ENCODE peak calls at places on chromosomes 13 and 19, in eight cellular contexts. One of them, this sample, is unnamed.

GRCh38 chr13:112105884-112106283 is 38.9 kb downstream of the SOX1 start:
- DNase-seq in upper lobe of left lung: peak; percentile 77
- DNase-seq in heart left ventricle: no peak
- DNase-seq in adrenal gland: no peak
- DNase-seq in stomach: no peak
- DNase-seq in IMR-90: no peak
- DNase-seq in A549: no peak
- DNase-seq in Peyer's patch: no peak
- DNase-seq in this sample: no peak

GRCh38 chr13:75129331-75129730 is 352.6 kb downstream of the TBC1D4 start:
- DNase-seq in upper lobe of left lung: no peak
- DNase-seq in heart left ventricle: no peak
- DNase-seq in adrenal gland: no peak
- DNase-seq in stomach: no peak
- DNase-seq in IMR-90: no peak
- DNase-seq in A549: no peak
- DNase-seq in Peyer's patch: no peak
- DNase-seq in this sample: no peak

GRCh38 chr13:74305876-74306275 is 171.7 kb upstream of the KLF12 start:
- DNase-seq in upper lobe of left lung: no peak
- DNase-seq in heart left ventricle: no peak
- DNase-seq in adrenal gland: no peak
- DNase-seq in stomach: no peak
- DNase-seq in IMR-90: no peak
- DNase-seq in A549: no peak
- DNase-seq in Peyer's patch: no peak
- DNase-seq in this sample: no peak

GRCh38 chr19:4090351-4091220 is 23.9 kb upstream of the ZBTB7A start:
- DNase-seq in upper lobe of left lung: peak; percentile 87
- DNase-seq in heart left ventricle: no peak
- DNase-seq in adrenal gland: no peak
- DNase-seq in stomach: no peak
- DNase-seq in IMR-90: no peak
- DNase-seq in A549: no peak
- DNase-seq in Peyer's patch: no peak
- DNase-seq in this sample: no peak

GRCh38 chr19:48999481-49000325 is 6.0 kb downstream of the RUVBL2 start:
- DNase-seq in upper lobe of left lung: no peak
- DNase-seq in heart left ventricle: peak; percentile 78
- DNase-seq in adrenal gland: no peak
- DNase-seq in stomach: peak; percentile 65
- DNase-seq in IMR-90: peak; percentile 67
- DNase-seq in A549: peak; percentile 85
- DNase-seq in Peyer's patch: peak; percentile 79
- DNase-seq in this sample: no peak

GRCh38 chr13:34864650-34865049 is 77.4 kb upstream of the NBEA start:
- DNase-seq in upper lobe of left lung: no peak
- DNase-seq in heart left ventricle: no peak
- DNase-seq in adrenal gland: no peak
- DNase-seq in stomach: no peak
- DNase-seq in IMR-90: no peak
- DNase-seq in A549: no peak
- DNase-seq in Peyer's patch: no peak
- DNase-seq in this sample: peak; percentile 21

GRCh38 chr19:42412223-42412622 is 15.0 kb downstream of the LIPE start:
- DNase-seq in upper lobe of left lung: no peak
- DNase-seq in heart left ventricle: peak; percentile 56
- DNase-seq in adrenal gland: no peak
- DNase-seq in stomach: no peak
- DNase-seq in IMR-90: no peak
- DNase-seq in A549: no peak
- DNase-seq in Peyer's patch: peak; percentile 73
- DNase-seq in this sample: no peak

GRCh38 chr19:8510589-8511115 is 3.3 kb downstream of the ZNF414 start:
- DNase-seq in upper lobe of left lung: peak; percentile 83
- DNase-seq in heart left ventricle: no peak
- DNase-seq in adrenal gland: no peak
- DNase-seq in stomach: no peak
- DNase-seq in IMR-90: no peak
- DNase-seq in A549: no peak
- DNase-seq in Peyer's patch: no peak
- DNase-seq in this sample: no peak

GRCh38 chr13:27556109-27556508 is 64.2 kb downstream of the LNX2 start:
- DNase-seq in upper lobe of left lung: no peak
- DNase-seq in heart left ventricle: no peak
- DNase-seq in adrenal gland: no peak
- DNase-seq in stomach: no peak
- DNase-seq in IMR-90: peak; percentile 78
- DNase-seq in A549: peak; percentile 5
- DNase-seq in Peyer's patch: no peak
- DNase-seq in this sample: no peak

GRCh38 chr19:55257461-55258411 is 1.1 kb downstream of the PPP6R1 start:
- DNase-seq in upper lobe of left lung: no peak
- DNase-seq in heart left ventricle: no peak
- DNase-seq in adrenal gland: peak; percentile 45
- DNase-seq in stomach: no peak
- DNase-seq in IMR-90: peak; percentile 32
- DNase-seq in A549: no peak
- DNase-seq in Peyer's patch: peak; percentile 68
- DNase-seq in this sample: peak; percentile 25

GRCh38 chr13:112714772-112715569 is 25.1 kb downstream of the ATP11A start:
- DNase-seq in upper lobe of left lung: no peak
- DNase-seq in heart left ventricle: no peak
- DNase-seq in adrenal gland: no peak
- DNase-seq in stomach: peak; percentile 7
- DNase-seq in IMR-90: no peak
- DNase-seq in A549: no peak
- DNase-seq in Peyer's patch: peak; percentile 29
- DNase-seq in this sample: peak; percentile 22

GRCh38 chr13:106383791-106384190 is 151.7 kb downstream of the EFNB2 start:
- DNase-seq in upper lobe of left lung: no peak
- DNase-seq in heart left ventricle: no peak
- DNase-seq in adrenal gland: no peak
- DNase-seq in stomach: no peak
- DNase-seq in IMR-90: no peak
- DNase-seq in A549: no peak
- DNase-seq in Peyer's patch: no peak
- DNase-seq in this sample: no peak

GRCh38 chr13:60062502-60062901 is 101.2 kb downstream of the DIAPH3 start:
- DNase-seq in upper lobe of left lung: no peak
- DNase-seq in heart left ventricle: no peak
- DNase-seq in adrenal gland: no peak
- DNase-seq in stomach: no peak
- DNase-seq in IMR-90: peak; percentile 51
- DNase-seq in A549: no peak
- DNase-seq in Peyer's patch: no peak
- DNase-seq in this sample: no peak

GRCh38 chr13:45178349-45179142 is 22.3 kb downstream of the KCTD4 start:
- DNase-seq in upper lobe of left lung: no peak
- DNase-seq in heart left ventricle: no peak
- DNase-seq in adrenal gland: no peak
- DNase-seq in stomach: no peak
- DNase-seq in IMR-90: peak; percentile 93
- DNase-seq in A549: peak; percentile 24
- DNase-seq in Peyer's patch: no peak
- DNase-seq in this sample: no peak

GRCh38 chr19:41914906-41915247 is 13.4 kb downstream of the ERFL start:
- DNase-seq in upper lobe of left lung: no peak
- DNase-seq in heart left ventricle: no peak
- DNase-seq in adrenal gland: no peak
- DNase-seq in stomach: no peak
- DNase-seq in IMR-90: no peak
- DNase-seq in A549: no peak
- DNase-seq in Peyer's patch: no peak
- DNase-seq in this sample: no peak

GRCh38 chr19:5929179-5929578 is 15.1 kb downstream of the CAPS start:
- DNase-seq in upper lobe of left lung: no peak
- DNase-seq in heart left ventricle: no peak
- DNase-seq in adrenal gland: no peak
- DNase-seq in stomach: no peak
- DNase-seq in IMR-90: no peak
- DNase-seq in A549: no peak
- DNase-seq in Peyer's patch: no peak
- DNase-seq in this sample: no peak

GRCh38 chr13:32256243-32256642 is 58.9 kb downstream of the ZAR1L start:
- DNase-seq in upper lobe of left lung: no peak
- DNase-seq in heart left ventricle: no peak
- DNase-seq in adrenal gland: no peak
- DNase-seq in stomach: no peak
- DNase-seq in IMR-90: no peak
- DNase-seq in A549: no peak
- DNase-seq in Peyer's patch: no peak
- DNase-seq in this sample: no peak

GRCh38 chr13:32254916-32255743 is 60.0 kb downstream of the ZAR1L start:
- DNase-seq in upper lobe of left lung: no peak
- DNase-seq in heart left ventricle: no peak
- DNase-seq in adrenal gland: no peak
- DNase-seq in stomach: no peak
- DNase-seq in IMR-90: no peak
- DNase-seq in A549: no peak
- DNase-seq in Peyer's patch: no peak
- DNase-seq in this sample: no peak

GRCh38 chr13:32253911-32254399 is 61.2 kb downstream of the ZAR1L start:
- DNase-seq in upper lobe of left lung: no peak
- DNase-seq in heart left ventricle: no peak
- DNase-seq in adrenal gland: no peak
- DNase-seq in stomach: peak; percentile 52
- DNase-seq in IMR-90: no peak
- DNase-seq in A549: no peak
- DNase-seq in Peyer's patch: no peak
- DNase-seq in this sample: no peak

GRCh38 chr13:32254416-32254815 is 60.7 kb downstream of the ZAR1L start:
- DNase-seq in upper lobe of left lung: no peak
- DNase-seq in heart left ventricle: no peak
- DNase-seq in adrenal gland: no peak
- DNase-seq in stomach: no peak
- DNase-seq in IMR-90: no peak
- DNase-seq in A549: no peak
- DNase-seq in Peyer's patch: no peak
- DNase-seq in this sample: no peak

GRCh38 chr13:32255744-32256120 is 59.4 kb downstream of the ZAR1L start:
- DNase-seq in upper lobe of left lung: no peak
- DNase-seq in heart left ventricle: no peak
- DNase-seq in adrenal gland: no peak
- DNase-seq in stomach: no peak
- DNase-seq in IMR-90: peak; percentile 76
- DNase-seq in A549: no peak
- DNase-seq in Peyer's patch: no peak
- DNase-seq in this sample: no peak
- H3K27ac ChIP-seq in upper lobe of left lung: peak overlapping the region; percentile 79
- H3K27ac ChIP-seq in heart left ventricle: peak overlapping the region; percentile 82
- H3K27ac ChIP-seq in adrenal gland: no peak overlapping the region
- H3K27ac ChIP-seq in stomach: peak overlapping the region; percentile 84
- H3K27ac ChIP-seq in IMR-90: no peak overlapping the region
- H3K27ac ChIP-seq in A549: no peak overlapping the region
- H3K27ac ChIP-seq in Peyer's patch: peak overlapping the region; percentile 64
- H3K27ac ChIP-seq in this sample: peak overlapping the region; percentile 62

DNA sequence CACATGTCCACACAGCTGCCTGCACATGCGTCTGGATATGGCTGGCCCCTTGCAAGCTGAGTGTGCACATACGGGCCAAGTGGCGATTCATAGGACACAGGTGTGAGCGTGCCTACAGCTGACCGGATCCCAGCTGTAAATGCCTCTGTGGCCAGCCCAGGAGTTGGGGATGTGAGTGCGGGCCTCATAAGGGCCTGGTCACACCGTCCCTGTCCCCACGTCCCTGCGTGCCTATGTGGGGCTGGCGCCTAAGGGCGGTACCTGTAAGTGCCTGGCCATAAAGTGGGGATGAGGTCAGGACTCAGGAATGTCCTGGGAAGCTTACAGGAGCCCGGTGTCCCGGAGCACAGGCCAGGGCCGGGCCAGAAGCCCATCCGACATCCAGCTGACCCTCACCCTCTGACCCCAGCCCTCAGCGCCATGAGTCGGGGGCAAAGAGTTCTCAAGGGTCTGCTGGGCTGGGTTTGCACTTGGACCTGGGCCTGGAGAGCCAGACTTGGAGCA is 1.3 kb upstream of the ARHGAP45 start:
- DNase-seq in upper lobe of left lung: peak; percentile 79
- DNase-seq in heart left ventricle: no peak
- DNase-seq in adrenal gland: peak; percentile 20
- DNase-seq in stomach: no peak
- DNase-seq in IMR-90: no peak
- DNase-seq in A549: no peak
- DNase-seq in Peyer's patch: peak; percentile 83
- DNase-seq in this sample: no peak
- TF ChIP-seq POLR2A in upper lobe of left lung: no peak
- TF ChIP-seq POLR2A in heart left ventricle: no peak
- TF ChIP-seq POLR2A in adrenal gland: no peak
- TF ChIP-seq POLR2A in stomach: no peak
- TF ChIP-seq POLR2A in IMR-90: no peak
- TF ChIP-seq POLR2A in A549: no peak
- TF ChIP-seq POLR2A in Peyer's patch: peak; percentile 46
- TF ChIP-seq POLR2A in this sample: no peak

DNA sequence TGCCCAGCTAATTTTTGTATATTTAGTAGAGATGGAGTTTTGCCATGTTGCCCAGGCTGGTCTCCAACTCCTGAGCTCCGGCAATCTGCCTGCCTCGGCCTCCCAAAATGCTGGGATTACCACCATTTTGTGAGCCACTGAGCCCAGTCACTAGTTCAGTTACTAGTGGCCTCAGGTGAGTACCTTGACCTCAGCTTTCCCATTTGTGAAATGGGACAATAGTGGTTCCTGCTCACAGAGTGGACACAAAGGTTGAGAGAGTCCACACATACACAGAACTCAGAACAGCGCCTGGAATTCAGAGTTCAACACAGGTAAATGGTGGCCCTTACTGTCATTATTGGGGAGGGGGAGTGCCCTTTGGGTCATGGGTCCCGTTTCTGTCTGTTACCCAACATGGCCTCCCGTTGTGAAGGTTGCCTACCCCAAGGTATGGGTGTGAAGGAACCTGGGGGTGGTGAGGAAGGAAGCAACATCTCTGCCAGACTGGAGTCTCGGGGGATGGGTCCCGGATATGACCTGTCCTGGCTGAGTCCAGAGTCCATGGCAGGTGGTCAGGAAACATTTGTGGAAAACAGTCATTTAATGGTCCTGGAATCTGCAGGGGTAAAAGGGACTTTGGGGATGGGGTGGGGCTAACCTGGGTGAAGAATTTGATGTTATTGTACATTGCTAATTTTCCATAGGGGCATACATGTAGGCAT is 11.7 kb upstream of the IRGC start:
- DNase-seq in upper lobe of left lung: no peak
- DNase-seq in heart left ventricle: no peak
- DNase-seq in adrenal gland: no peak
- DNase-seq in stomach: no peak
- DNase-seq in IMR-90: no peak
- DNase-seq in A549: peak; percentile 66
- DNase-seq in Peyer's patch: no peak
- DNase-seq in this sample: no peak
- H3K4me1 ChIP-seq in upper lobe of left lung: peaks cover 6% of the 10 kb centered on the region
- H3K4me1 ChIP-seq in heart left ventricle: no peaks in the 10 kb centered on the region
- H3K4me1 ChIP-seq in adrenal gland: peaks cover 7% of the 10 kb centered on the region
- H3K4me1 ChIP-seq in stomach: peaks cover 12% of the 10 kb centered on the region
- H3K4me1 ChIP-seq in IMR-90: peaks cover 11% of the 10 kb centered on the region
- H3K4me1 ChIP-seq in A549: peaks cover 49% of the 10 kb centered on the region
- H3K4me1 ChIP-seq in Peyer's patch: peaks cover 8% of the 10 kb centered on the region
- H3K4me1 ChIP-seq in this sample: no peaks in the 10 kb centered on the region

DNA sequence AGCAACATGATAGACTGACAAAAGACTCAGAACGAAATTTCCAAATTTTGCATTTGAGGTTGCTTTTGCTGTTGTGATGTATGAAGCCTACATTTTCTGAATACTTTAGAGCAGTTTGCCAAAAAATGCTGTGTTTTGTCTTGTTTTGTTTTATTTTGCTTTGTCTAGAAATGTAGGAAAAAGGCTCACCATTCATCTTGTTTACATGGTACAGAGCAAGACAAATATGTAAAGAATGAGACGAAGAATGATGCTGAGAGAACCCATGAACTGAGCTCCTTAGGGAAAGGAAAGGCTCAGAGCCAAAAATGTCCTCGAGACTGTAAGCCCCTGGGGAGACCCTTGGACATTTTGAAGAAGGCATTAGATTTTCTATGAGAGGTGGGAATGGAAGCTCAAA is 6.8 kb upstream of the SPART start:
- DNase-seq in upper lobe of left lung: no peak
- DNase-seq in heart left ventricle: no peak
- DNase-seq in adrenal gland: no peak
- DNase-seq in stomach: no peak
- DNase-seq in IMR-90: no peak
- DNase-seq in A549: no peak
- DNase-seq in Peyer's patch: no peak
- DNase-seq in this sample: no peak
- H3K27ac ChIP-seq in upper lobe of left lung: no peak overlapping the region
- H3K27ac ChIP-seq in heart left ventricle: no peak overlapping the region
- H3K27ac ChIP-seq in adrenal gland: no peak overlapping the region
- H3K27ac ChIP-seq in stomach: no peak overlapping the region
- H3K27ac ChIP-seq in IMR-90: no peak overlapping the region
- H3K27ac ChIP-seq in A549: no peak overlapping the region
- H3K27ac ChIP-seq in Peyer's patch: no peak overlapping the region
- H3K27ac ChIP-seq in this sample: no peak overlapping the region